ENCODE peak calls at places on chromosome 18, in nine cellular contexts. One of them, this sample, is unnamed.

GRCh38 chr18:32289480-32290075 is 99.7 kb downstream of the MEP1B start:
- DNase-seq in cardiac fibroblast: peak; percentile 86
- DNase-seq in fibroblast of the aortic adventitia: peak; percentile 80
- DNase-seq in lower lobe of right lung: no peak
- DNase-seq in activated T-cell treated with anti-CD3 and anti-CD28 coated beads for 4 hours: no peak
- DNase-seq in left cardiac atrium: no peak
- DNase-seq in stimulated activated CD4-positive, alpha-beta T cell treated with anti-CD3 and anti-CD28 coated beads, Interleukin-1b, Interleukin-23, amount 100 ng/mL, for 24 hours: no peak
- DNase-seq in activated CD4-positive, alpha-beta T cell treated with anti-CD3 and anti-CD28 coated beads for 48 hours: peak; percentile 39
- DNase-seq in brain microvascular endothelial cell: peak; percentile 82
- DNase-seq in this sample: no peak

GRCh38 chr18:49023281-49023937 is 72.6 kb upstream of the SMAD7 start:
- DNase-seq in cardiac fibroblast: no peak
- DNase-seq in fibroblast of the aortic adventitia: no peak
- DNase-seq in lower lobe of right lung: no peak
- DNase-seq in activated T-cell treated with anti-CD3 and anti-CD28 coated beads for 4 hours: no peak
- DNase-seq in left cardiac atrium: peak; percentile 18
- DNase-seq in stimulated activated CD4-positive, alpha-beta T cell treated with anti-CD3 and anti-CD28 coated beads, Interleukin-1b, Interleukin-23, amount 100 ng/mL, for 24 hours: no peak
- DNase-seq in activated CD4-positive, alpha-beta T cell treated with anti-CD3 and anti-CD28 coated beads for 48 hours: no peak
- DNase-seq in brain microvascular endothelial cell: no peak
- DNase-seq in this sample: no peak

GRCh38 chr18:46213295-46213694 is 109.1 kb downstream of the HAUS1 start:
- DNase-seq in cardiac fibroblast: peak; percentile 44
- DNase-seq in fibroblast of the aortic adventitia: peak; percentile 11
- DNase-seq in lower lobe of right lung: no peak
- DNase-seq in activated T-cell treated with anti-CD3 and anti-CD28 coated beads for 4 hours: no peak
- DNase-seq in left cardiac atrium: no peak
- DNase-seq in stimulated activated CD4-positive, alpha-beta T cell treated with anti-CD3 and anti-CD28 coated beads, Interleukin-1b, Interleukin-23, amount 100 ng/mL, for 24 hours: no peak
- DNase-seq in activated CD4-positive, alpha-beta T cell treated with anti-CD3 and anti-CD28 coated beads for 48 hours: no peak
- DNase-seq in brain microvascular endothelial cell: no peak
- DNase-seq in this sample: no peak

GRCh38 chr18:50334546-50335152 is 40.2 kb upstream of the SKA1 start:
- DNase-seq in cardiac fibroblast: no peak
- DNase-seq in fibroblast of the aortic adventitia: no peak
- DNase-seq in lower lobe of right lung: no peak
- DNase-seq in activated T-cell treated with anti-CD3 and anti-CD28 coated beads for 4 hours: no peak
- DNase-seq in left cardiac atrium: no peak
- DNase-seq in stimulated activated CD4-positive, alpha-beta T cell treated with anti-CD3 and anti-CD28 coated beads, Interleukin-1b, Interleukin-23, amount 100 ng/mL, for 24 hours: no peak
- DNase-seq in activated CD4-positive, alpha-beta T cell treated with anti-CD3 and anti-CD28 coated beads for 48 hours: no peak
- DNase-seq in brain microvascular endothelial cell: no peak
- DNase-seq in this sample: no peak

GRCh38 chr18:49149011-49149410 is 198.2 kb upstream of the SMAD7 start:
- DNase-seq in cardiac fibroblast: no peak
- DNase-seq in fibroblast of the aortic adventitia: no peak
- DNase-seq in lower lobe of right lung: no peak
- DNase-seq in activated T-cell treated with anti-CD3 and anti-CD28 coated beads for 4 hours: no peak
- DNase-seq in left cardiac atrium: no peak
- DNase-seq in stimulated activated CD4-positive, alpha-beta T cell treated with anti-CD3 and anti-CD28 coated beads, Interleukin-1b, Interleukin-23, amount 100 ng/mL, for 24 hours: no peak
- DNase-seq in activated CD4-positive, alpha-beta T cell treated with anti-CD3 and anti-CD28 coated beads for 48 hours: no peak
- DNase-seq in brain microvascular endothelial cell: no peak
- DNase-seq in this sample: no peak

GRCh38 chr18:22267697-22268096 is 98.3 kb downstream of the GATA6 start:
- DNase-seq in cardiac fibroblast: peak; percentile 50
- DNase-seq in fibroblast of the aortic adventitia: no peak
- DNase-seq in lower lobe of right lung: no peak
- DNase-seq in activated T-cell treated with anti-CD3 and anti-CD28 coated beads for 4 hours: no peak
- DNase-seq in left cardiac atrium: peak; percentile 83
- DNase-seq in stimulated activated CD4-positive, alpha-beta T cell treated with anti-CD3 and anti-CD28 coated beads, Interleukin-1b, Interleukin-23, amount 100 ng/mL, for 24 hours: no peak
- DNase-seq in activated CD4-positive, alpha-beta T cell treated with anti-CD3 and anti-CD28 coated beads for 48 hours: no peak
- DNase-seq in brain microvascular endothelial cell: no peak
- DNase-seq in this sample: no peak

GRCh38 chr18:25348361-25349130 is 3.4 kb downstream of the ZNF521 start:
- DNase-seq in cardiac fibroblast: no peak
- DNase-seq in fibroblast of the aortic adventitia: no peak
- DNase-seq in lower lobe of right lung: no peak
- DNase-seq in activated T-cell treated with anti-CD3 and anti-CD28 coated beads for 4 hours: no peak
- DNase-seq in left cardiac atrium: no peak
- DNase-seq in stimulated activated CD4-positive, alpha-beta T cell treated with anti-CD3 and anti-CD28 coated beads, Interleukin-1b, Interleukin-23, amount 100 ng/mL, for 24 hours: no peak
- DNase-seq in activated CD4-positive, alpha-beta T cell treated with anti-CD3 and anti-CD28 coated beads for 48 hours: no peak
- DNase-seq in brain microvascular endothelial cell: no peak
- DNase-seq in this sample: no peak

GRCh38 chr18:55250729-55251128 is 291.5 kb upstream of the CCDC68 start:
- DNase-seq in cardiac fibroblast: no peak
- DNase-seq in fibroblast of the aortic adventitia: peak; percentile 82
- DNase-seq in lower lobe of right lung: no peak
- DNase-seq in activated T-cell treated with anti-CD3 and anti-CD28 coated beads for 4 hours: no peak
- DNase-seq in left cardiac atrium: no peak
- DNase-seq in stimulated activated CD4-positive, alpha-beta T cell treated with anti-CD3 and anti-CD28 coated beads, Interleukin-1b, Interleukin-23, amount 100 ng/mL, for 24 hours: no peak
- DNase-seq in activated CD4-positive, alpha-beta T cell treated with anti-CD3 and anti-CD28 coated beads for 48 hours: no peak
- DNase-seq in brain microvascular endothelial cell: peak; percentile 50
- DNase-seq in this sample: no peak

GRCh38 chr18:79379251-79379905 is 16.4 kb upstream of the NFATC1 start:
- DNase-seq in cardiac fibroblast: no peak
- DNase-seq in fibroblast of the aortic adventitia: no peak
- DNase-seq in lower lobe of right lung: no peak
- DNase-seq in activated T-cell treated with anti-CD3 and anti-CD28 coated beads for 4 hours: no peak
- DNase-seq in left cardiac atrium: no peak
- DNase-seq in stimulated activated CD4-positive, alpha-beta T cell treated with anti-CD3 and anti-CD28 coated beads, Interleukin-1b, Interleukin-23, amount 100 ng/mL, for 24 hours: no peak
- DNase-seq in activated CD4-positive, alpha-beta T cell treated with anti-CD3 and anti-CD28 coated beads for 48 hours: no peak
- DNase-seq in brain microvascular endothelial cell: no peak
- DNase-seq in this sample: no peak

GRCh38 chr18:9814431-9814830 is 71.3 kb upstream of the TXNDC2 start:
- DNase-seq in cardiac fibroblast: peak; percentile 66
- DNase-seq in fibroblast of the aortic adventitia: peak; percentile 91
- DNase-seq in lower lobe of right lung: no peak
- DNase-seq in activated T-cell treated with anti-CD3 and anti-CD28 coated beads for 4 hours: no peak
- DNase-seq in left cardiac atrium: no peak
- DNase-seq in stimulated activated CD4-positive, alpha-beta T cell treated with anti-CD3 and anti-CD28 coated beads, Interleukin-1b, Interleukin-23, amount 100 ng/mL, for 24 hours: no peak
- DNase-seq in activated CD4-positive, alpha-beta T cell treated with anti-CD3 and anti-CD28 coated beads for 48 hours: no peak
- DNase-seq in brain microvascular endothelial cell: peak; percentile 66
- DNase-seq in this sample: no peak

GRCh38 chr18:41326311-41326710 is 628.7 kb upstream of the PIK3C3 start:
- DNase-seq in cardiac fibroblast: peak; percentile 74
- DNase-seq in fibroblast of the aortic adventitia: no peak
- DNase-seq in lower lobe of right lung: no peak
- DNase-seq in activated T-cell treated with anti-CD3 and anti-CD28 coated beads for 4 hours: no peak
- DNase-seq in left cardiac atrium: no peak
- DNase-seq in stimulated activated CD4-positive, alpha-beta T cell treated with anti-CD3 and anti-CD28 coated beads, Interleukin-1b, Interleukin-23, amount 100 ng/mL, for 24 hours: no peak
- DNase-seq in activated CD4-positive, alpha-beta T cell treated with anti-CD3 and anti-CD28 coated beads for 48 hours: no peak
- DNase-seq in brain microvascular endothelial cell: peak; percentile 50
- DNase-seq in this sample: no peak

GRCh38 chr18:41872206-41872605 is 82.8 kb upstream of the PIK3C3 start:
- DNase-seq in cardiac fibroblast: no peak
- DNase-seq in fibroblast of the aortic adventitia: no peak
- DNase-seq in lower lobe of right lung: no peak
- DNase-seq in activated T-cell treated with anti-CD3 and anti-CD28 coated beads for 4 hours: no peak
- DNase-seq in left cardiac atrium: no peak
- DNase-seq in stimulated activated CD4-positive, alpha-beta T cell treated with anti-CD3 and anti-CD28 coated beads, Interleukin-1b, Interleukin-23, amount 100 ng/mL, for 24 hours: no peak
- DNase-seq in activated CD4-positive, alpha-beta T cell treated with anti-CD3 and anti-CD28 coated beads for 48 hours: no peak
- DNase-seq in brain microvascular endothelial cell: peak; percentile 14
- DNase-seq in this sample: no peak

GRCh38 chr18:2958819-2959298 is 54.1 kb downstream of the LPIN2 start:
- DNase-seq in cardiac fibroblast: peak; percentile 83
- DNase-seq in fibroblast of the aortic adventitia: peak; percentile 82
- DNase-seq in lower lobe of right lung: no peak
- DNase-seq in activated T-cell treated with anti-CD3 and anti-CD28 coated beads for 4 hours: no peak
- DNase-seq in left cardiac atrium: no peak
- DNase-seq in stimulated activated CD4-positive, alpha-beta T cell treated with anti-CD3 and anti-CD28 coated beads, Interleukin-1b, Interleukin-23, amount 100 ng/mL, for 24 hours: no peak
- DNase-seq in activated CD4-positive, alpha-beta T cell treated with anti-CD3 and anti-CD28 coated beads for 48 hours: no peak
- DNase-seq in brain microvascular endothelial cell: no peak
- DNase-seq in this sample: no peak

GRCh38 chr18:51865538-51865937 is 474.5 kb upstream of the DCC start:
- DNase-seq in cardiac fibroblast: no peak
- DNase-seq in fibroblast of the aortic adventitia: no peak
- DNase-seq in lower lobe of right lung: no peak
- DNase-seq in activated T-cell treated with anti-CD3 and anti-CD28 coated beads for 4 hours: no peak
- DNase-seq in left cardiac atrium: no peak
- DNase-seq in stimulated activated CD4-positive, alpha-beta T cell treated with anti-CD3 and anti-CD28 coated beads, Interleukin-1b, Interleukin-23, amount 100 ng/mL, for 24 hours: no peak
- DNase-seq in activated CD4-positive, alpha-beta T cell treated with anti-CD3 and anti-CD28 coated beads for 48 hours: no peak
- DNase-seq in brain microvascular endothelial cell: no peak
- DNase-seq in this sample: no peak

GRCh38 chr18:32607816-32608215 is 137.1 kb upstream of the GAREM1 start:
- DNase-seq in cardiac fibroblast: no peak
- DNase-seq in fibroblast of the aortic adventitia: no peak
- DNase-seq in lower lobe of right lung: no peak
- DNase-seq in activated T-cell treated with anti-CD3 and anti-CD28 coated beads for 4 hours: no peak
- DNase-seq in left cardiac atrium: no peak
- DNase-seq in stimulated activated CD4-positive, alpha-beta T cell treated with anti-CD3 and anti-CD28 coated beads, Interleukin-1b, Interleukin-23, amount 100 ng/mL, for 24 hours: no peak
- DNase-seq in activated CD4-positive, alpha-beta T cell treated with anti-CD3 and anti-CD28 coated beads for 48 hours: no peak
- DNase-seq in brain microvascular endothelial cell: no peak
- DNase-seq in this sample: no peak

GRCh38 chr18:49486617-49486958 is 446 bp downstream of the C18orf32 start:
- DNase-seq in cardiac fibroblast: no peak
- DNase-seq in fibroblast of the aortic adventitia: peak; percentile 30
- DNase-seq in lower lobe of right lung: no peak
- DNase-seq in activated T-cell treated with anti-CD3 and anti-CD28 coated beads for 4 hours: no peak
- DNase-seq in left cardiac atrium: no peak
- DNase-seq in stimulated activated CD4-positive, alpha-beta T cell treated with anti-CD3 and anti-CD28 coated beads, Interleukin-1b, Interleukin-23, amount 100 ng/mL, for 24 hours: no peak
- DNase-seq in activated CD4-positive, alpha-beta T cell treated with anti-CD3 and anti-CD28 coated beads for 48 hours: no peak
- DNase-seq in brain microvascular endothelial cell: no peak
- DNase-seq in this sample: no peak

GRCh38 chr18:48545690-48546365 is 7.0 kb downstream of the CTIF start:
- DNase-seq in cardiac fibroblast: peak; percentile 81
- DNase-seq in fibroblast of the aortic adventitia: peak; percentile 79
- DNase-seq in lower lobe of right lung: peak; percentile 51
- DNase-seq in activated T-cell treated with anti-CD3 and anti-CD28 coated beads for 4 hours: no peak
- DNase-seq in left cardiac atrium: peak; percentile 71
- DNase-seq in stimulated activated CD4-positive, alpha-beta T cell treated with anti-CD3 and anti-CD28 coated beads, Interleukin-1b, Interleukin-23, amount 100 ng/mL, for 24 hours: no peak
- DNase-seq in activated CD4-positive, alpha-beta T cell treated with anti-CD3 and anti-CD28 coated beads for 48 hours: no peak
- DNase-seq in brain microvascular endothelial cell: peak; percentile 86
- DNase-seq in this sample: no peak

GRCh38 chr18:8806105-8806797 is 100.9 kb downstream of the MTCL1 start:
- DNase-seq in cardiac fibroblast: no peak
- DNase-seq in fibroblast of the aortic adventitia: no peak
- DNase-seq in lower lobe of right lung: no peak
- DNase-seq in activated T-cell treated with anti-CD3 and anti-CD28 coated beads for 4 hours: no peak
- DNase-seq in left cardiac atrium: no peak
- DNase-seq in stimulated activated CD4-positive, alpha-beta T cell treated with anti-CD3 and anti-CD28 coated beads, Interleukin-1b, Interleukin-23, amount 100 ng/mL, for 24 hours: no peak
- DNase-seq in activated CD4-positive, alpha-beta T cell treated with anti-CD3 and anti-CD28 coated beads for 48 hours: no peak
- DNase-seq in brain microvascular endothelial cell: no peak
- DNase-seq in this sample: no peak

GRCh38 chr18:56645415-56646016 is 5.6 kb upstream of the WDR7 start:
- DNase-seq in cardiac fibroblast: no peak
- DNase-seq in fibroblast of the aortic adventitia: peak; percentile 14
- DNase-seq in lower lobe of right lung: no peak
- DNase-seq in activated T-cell treated with anti-CD3 and anti-CD28 coated beads for 4 hours: no peak
- DNase-seq in left cardiac atrium: no peak
- DNase-seq in stimulated activated CD4-positive, alpha-beta T cell treated with anti-CD3 and anti-CD28 coated beads, Interleukin-1b, Interleukin-23, amount 100 ng/mL, for 24 hours: no peak
- DNase-seq in activated CD4-positive, alpha-beta T cell treated with anti-CD3 and anti-CD28 coated beads for 48 hours: no peak
- DNase-seq in brain microvascular endothelial cell: no peak
- DNase-seq in this sample: no peak

GRCh38 chr18:61852496-61852895 is 40.3 kb downstream of the RNF152 start:
- DNase-seq in cardiac fibroblast: no peak
- DNase-seq in fibroblast of the aortic adventitia: no peak
- DNase-seq in lower lobe of right lung: no peak
- DNase-seq in activated T-cell treated with anti-CD3 and anti-CD28 coated beads for 4 hours: no peak
- DNase-seq in left cardiac atrium: no peak
- DNase-seq in stimulated activated CD4-positive, alpha-beta T cell treated with anti-CD3 and anti-CD28 coated beads, Interleukin-1b, Interleukin-23, amount 100 ng/mL, for 24 hours: no peak
- DNase-seq in activated CD4-positive, alpha-beta T cell treated with anti-CD3 and anti-CD28 coated beads for 48 hours: no peak
- DNase-seq in brain microvascular endothelial cell: no peak
- DNase-seq in this sample: no peak

GRCh38 chr18:79934311-79935097 is 16.9 kb downstream of the SLC66A2 start:
- DNase-seq in cardiac fibroblast: no peak
- DNase-seq in fibroblast of the aortic adventitia: no peak
- DNase-seq in lower lobe of right lung: peak; percentile 48
- DNase-seq in activated T-cell treated with anti-CD3 and anti-CD28 coated beads for 4 hours: no peak
- DNase-seq in left cardiac atrium: no peak
- DNase-seq in stimulated activated CD4-positive, alpha-beta T cell treated with anti-CD3 and anti-CD28 coated beads, Interleukin-1b, Interleukin-23, amount 100 ng/mL, for 24 hours: no peak
- DNase-seq in activated CD4-positive, alpha-beta T cell treated with anti-CD3 and anti-CD28 coated beads for 48 hours: no peak
- DNase-seq in brain microvascular endothelial cell: no peak
- DNase-seq in this sample: no peak

GRCh38 chr18:59672125-59672769 is 25.0 kb downstream of the CCBE1 start:
- DNase-seq in cardiac fibroblast: peak; percentile 47
- DNase-seq in fibroblast of the aortic adventitia: peak; percentile 68
- DNase-seq in lower lobe of right lung: no peak
- DNase-seq in activated T-cell treated with anti-CD3 and anti-CD28 coated beads for 4 hours: no peak
- DNase-seq in left cardiac atrium: no peak
- DNase-seq in stimulated activated CD4-positive, alpha-beta T cell treated with anti-CD3 and anti-CD28 coated beads, Interleukin-1b, Interleukin-23, amount 100 ng/mL, for 24 hours: no peak
- DNase-seq in activated CD4-positive, alpha-beta T cell treated with anti-CD3 and anti-CD28 coated beads for 48 hours: no peak
- DNase-seq in brain microvascular endothelial cell: no peak
- DNase-seq in this sample: no peak

GRCh38 chr18:24656571-24656971 is 196.1 kb downstream of the HRH4 start:
- DNase-seq in cardiac fibroblast: no peak
- DNase-seq in fibroblast of the aortic adventitia: no peak
- DNase-seq in lower lobe of right lung: no peak
- DNase-seq in activated T-cell treated with anti-CD3 and anti-CD28 coated beads for 4 hours: no peak
- DNase-seq in left cardiac atrium: no peak
- DNase-seq in stimulated activated CD4-positive, alpha-beta T cell treated with anti-CD3 and anti-CD28 coated beads, Interleukin-1b, Interleukin-23, amount 100 ng/mL, for 24 hours: no peak
- DNase-seq in activated CD4-positive, alpha-beta T cell treated with anti-CD3 and anti-CD28 coated beads for 48 hours: no peak
- DNase-seq in brain microvascular endothelial cell: no peak
- DNase-seq in this sample: no peak

GRCh38 chr18:57797209-57797651 is 5.9 kb downstream of the ATP8B1 start:
- DNase-seq in cardiac fibroblast: no peak
- DNase-seq in fibroblast of the aortic adventitia: no peak
- DNase-seq in lower lobe of right lung: no peak
- DNase-seq in activated T-cell treated with anti-CD3 and anti-CD28 coated beads for 4 hours: no peak
- DNase-seq in left cardiac atrium: no peak
- DNase-seq in stimulated activated CD4-positive, alpha-beta T cell treated with anti-CD3 and anti-CD28 coated beads, Interleukin-1b, Interleukin-23, amount 100 ng/mL, for 24 hours: no peak
- DNase-seq in activated CD4-positive, alpha-beta T cell treated with anti-CD3 and anti-CD28 coated beads for 48 hours: no peak
- DNase-seq in brain microvascular endothelial cell: no peak
- DNase-seq in this sample: no peak

GRCh38 chr18:36387296-36387695 is 89.8 kb downstream of the FHOD3 start:
- DNase-seq in cardiac fibroblast: no peak
- DNase-seq in fibroblast of the aortic adventitia: no peak
- DNase-seq in lower lobe of right lung: no peak
- DNase-seq in activated T-cell treated with anti-CD3 and anti-CD28 coated beads for 4 hours: no peak
- DNase-seq in left cardiac atrium: no peak
- DNase-seq in stimulated activated CD4-positive, alpha-beta T cell treated with anti-CD3 and anti-CD28 coated beads, Interleukin-1b, Interleukin-23, amount 100 ng/mL, for 24 hours: no peak
- DNase-seq in activated CD4-positive, alpha-beta T cell treated with anti-CD3 and anti-CD28 coated beads for 48 hours: no peak
- DNase-seq in brain microvascular endothelial cell: no peak
- DNase-seq in this sample: no peak

GRCh38 chr18:5294113-5294617 is 1.4 kb downstream of the ZBTB14 start:
- DNase-seq in cardiac fibroblast: peak; percentile 15
- DNase-seq in fibroblast of the aortic adventitia: no peak
- DNase-seq in lower lobe of right lung: peak; percentile 70
- DNase-seq in activated T-cell treated with anti-CD3 and anti-CD28 coated beads for 4 hours: peak; percentile 30
- DNase-seq in left cardiac atrium: peak; percentile 50
- DNase-seq in stimulated activated CD4-positive, alpha-beta T cell treated with anti-CD3 and anti-CD28 coated beads, Interleukin-1b, Interleukin-23, amount 100 ng/mL, for 24 hours: peak; percentile 7
- DNase-seq in activated CD4-positive, alpha-beta T cell treated with anti-CD3 and anti-CD28 coated beads for 48 hours: peak; percentile 66
- DNase-seq in brain microvascular endothelial cell: no peak
- DNase-seq in this sample: peak; percentile 1

GRCh38 chr18:56988022-56988421 is 158.9 kb upstream of the BOD1L2 start:
- DNase-seq in cardiac fibroblast: no peak
- DNase-seq in fibroblast of the aortic adventitia: no peak
- DNase-seq in lower lobe of right lung: no peak
- DNase-seq in activated T-cell treated with anti-CD3 and anti-CD28 coated beads for 4 hours: no peak
- DNase-seq in left cardiac atrium: no peak
- DNase-seq in stimulated activated CD4-positive, alpha-beta T cell treated with anti-CD3 and anti-CD28 coated beads, Interleukin-1b, Interleukin-23, amount 100 ng/mL, for 24 hours: no peak
- DNase-seq in activated CD4-positive, alpha-beta T cell treated with anti-CD3 and anti-CD28 coated beads for 48 hours: no peak
- DNase-seq in brain microvascular endothelial cell: no peak
- DNase-seq in this sample: no peak

GRCh38 chr18:21680148-21680547 is 24.4 kb downstream of the ABHD3 start:
- DNase-seq in cardiac fibroblast: no peak
- DNase-seq in fibroblast of the aortic adventitia: no peak
- DNase-seq in lower lobe of right lung: no peak
- DNase-seq in activated T-cell treated with anti-CD3 and anti-CD28 coated beads for 4 hours: no peak
- DNase-seq in left cardiac atrium: no peak
- DNase-seq in stimulated activated CD4-positive, alpha-beta T cell treated with anti-CD3 and anti-CD28 coated beads, Interleukin-1b, Interleukin-23, amount 100 ng/mL, for 24 hours: no peak
- DNase-seq in activated CD4-positive, alpha-beta T cell treated with anti-CD3 and anti-CD28 coated beads for 48 hours: peak; percentile 12
- DNase-seq in brain microvascular endothelial cell: no peak
- DNase-seq in this sample: no peak

GRCh38 chr18:49804096-49804495 is 9.2 kb downstream of the ACAA2 start:
- DNase-seq in cardiac fibroblast: no peak
- DNase-seq in fibroblast of the aortic adventitia: no peak
- DNase-seq in lower lobe of right lung: no peak
- DNase-seq in activated T-cell treated with anti-CD3 and anti-CD28 coated beads for 4 hours: no peak
- DNase-seq in left cardiac atrium: no peak
- DNase-seq in stimulated activated CD4-positive, alpha-beta T cell treated with anti-CD3 and anti-CD28 coated beads, Interleukin-1b, Interleukin-23, amount 100 ng/mL, for 24 hours: no peak
- DNase-seq in activated CD4-positive, alpha-beta T cell treated with anti-CD3 and anti-CD28 coated beads for 48 hours: no peak
- DNase-seq in brain microvascular endothelial cell: no peak
- DNase-seq in this sample: no peak

This sample was measured in T follicular helper cell.